ENCODE peak calls at places on chromosomes 5 and 9, in nine cellular contexts. B, W, T, E, M, I, P, J and X are unnamed samples.

GRCh38 chr5:16465544-16466432 is at the start of gene ZNF622:
- DNase-seq in B (peak), W (peak), T (peak), E (peak), M (peak), I (peak), P (peak), J (peak), X (peak)

GRCh38 chr9:88387035-88387732 is 1.1 kb upstream of the SPIN1 start:
- DNase-seq in B (peak), W (no peak), T (no peak), E (peak), M (no peak), I (peak), P (no peak), J (no peak), X (no peak)

GRCh38 chr9:109192732-109193361 is 25.8 kb upstream of the FRRS1L start:
- DNase-seq in B (no peak), W (peak), T (no peak), E (no peak), M (peak), I (no peak), P (no peak), J (no peak), X (no peak)

GRCh38 chr5:119032653-119033052 is 38.2 kb upstream of the DMXL1 start:
- DNase-seq in B (no peak), W (no peak), T (no peak), E (no peak), M (no peak), I (no peak), P (no peak), J (no peak), X (no peak)

GRCh38 chr5:159210306-159210722 is 961 bp upstream of the RNF145 start:
- DNase-seq in B (no peak), W (no peak), T (no peak), E (no peak), M (peak), I (no peak), P (no peak), J (peak), X (no peak)

GRCh38 chr9:132748450-132748849 is 78.2 kb downstream of the GTF3C4 start:
- DNase-seq in B (no peak), W (peak), T (no peak), E (no peak), M (no peak), I (no peak), P (no peak), J (no peak), X (no peak)

GRCh38 chr9:104142799-104143553 is 48.9 kb downstream of the SMC2 start:
- DNase-seq in B (no peak), W (no peak), T (no peak), E (no peak), M (no peak), I (no peak), P (no peak), J (no peak), X (no peak)

GRCh38 chr9:35791321-35791921 is at the start of gene NPR2:
- DNase-seq in B (peak), W (peak), T (no peak), E (peak), M (no peak), I (no peak), P (no peak), J (no peak), X (no peak)

GRCh38 chr5:40675396-40676133 is 4.2 kb upstream of the PTGER4 start:
- DNase-seq in B (no peak), W (no peak), T (no peak), E (no peak), M (peak), I (no peak), P (no peak), J (no peak), X (no peak)

GRCh38 chr9:19926774-19927173 is 137.9 kb upstream of the SLC24A2 start:
- DNase-seq in B (no peak), W (no peak), T (no peak), E (no peak), M (no peak), I (no peak), P (no peak), J (no peak), X (no peak)

GRCh38 chr5:10424124-10424731 is 17.5 kb upstream of the ROPN1L start:
- DNase-seq in B (peak), W (peak), T (no peak), E (no peak), M (peak), I (no peak), P (peak), J (peak), X (peak)

GRCh38 chr5:83632874-83633273 is 87.8 kb downstream of the HAPLN1 start:
- DNase-seq in B (peak), W (peak), T (no peak), E (no peak), M (no peak), I (no peak), P (peak), J (no peak), X (peak)

GRCh38 chr9:133754187-133754586 is 16.0 kb upstream of the SARDH start:
- DNase-seq in B (no peak), W (no peak), T (no peak), E (no peak), M (no peak), I (no peak), P (no peak), J (no peak), X (no peak)

GRCh38 chr9:69122086-69122390 is 52.0 kb upstream of the TJP2 start:
- DNase-seq in B (peak), W (peak), T (no peak), E (peak), M (peak), I (peak), P (peak), J (peak), X (peak)

GRCh38 chr5:74310386-74310785 is 330.1 kb downstream of the ENC1 start:
- DNase-seq in B (peak), W (no peak), T (no peak), E (no peak), M (no peak), I (no peak), P (no peak), J (no peak), X (no peak)

GRCh38 chr9:133706651-133707050 is 31.5 kb downstream of the SARDH start:
- DNase-seq in B (no peak), W (no peak), T (no peak), E (no peak), M (no peak), I (no peak), P (no peak), J (no peak), X (no peak)

GRCh38 chr9:133403766-133404439 is 13.9 kb downstream of the REXO4 start:
- DNase-seq in B (peak), W (peak), T (peak), E (no peak), M (peak), I (peak), P (no peak), J (peak), X (no peak)

GRCh38 chr9:109440797-109441287 is 57.3 kb downstream of the PTPN3 start:
- DNase-seq in B (peak), W (peak), T (peak), E (peak), M (peak), I (no peak), P (peak), J (peak), X (peak)

GRCh38 chr5:77658662-77659061 is 20.1 kb upstream of the OTP start:
- DNase-seq in B (no peak), W (no peak), T (no peak), E (no peak), M (no peak), I (no peak), P (no peak), J (no peak), X (no peak)

GRCh38 chr5:14871084-14871572 is 450 bp downstream of the ANKH start:
- DNase-seq in B (no peak), W (peak), T (no peak), E (peak), M (peak), I (peak), P (no peak), J (peak), X (no peak)

GRCh38 chr5:173745123-173745522 is 128.7 kb upstream of the BOD1 start:
- DNase-seq in B (no peak), W (no peak), T (no peak), E (no peak), M (peak), I (no peak), P (no peak), J (no peak), X (no peak)

GRCh38 chr5:32190094-32190493 is 16.0 kb upstream of the GOLPH3 start:
- DNase-seq in B (peak), W (peak), T (no peak), E (no peak), M (no peak), I (no peak), P (peak), J (no peak), X (no peak)

GRCh38 chr9:98372077-98372812 is 116.8 kb upstream of the TBC1D2 start:
- DNase-seq in B (no peak), W (no peak), T (no peak), E (no peak), M (no peak), I (no peak), P (no peak), J (no peak), X (no peak)

GRCh38 chr9:19533373-19533772 is 124.6 kb downstream of the ACER2 start:
- DNase-seq in B (no peak), W (no peak), T (no peak), E (no peak), M (no peak), I (no peak), P (no peak), J (no peak), X (no peak)

GRCh38 chr5:55965525-55965924 is 29.2 kb downstream of the IL6ST start:
- DNase-seq in B (no peak), W (no peak), T (no peak), E (no peak), M (no peak), I (no peak), P (no peak), J (no peak), X (no peak)

GRCh38 chr5:175847503-175847902 is 23.9 kb upstream of the CPLX2 start:
- DNase-seq in B (no peak), W (peak), T (no peak), E (no peak), M (no peak), I (no peak), P (no peak), J (no peak), X (no peak)

GRCh38 chr9:34158362-34158869 is 20.4 kb upstream of the UBAP1 start:
- DNase-seq in B (peak), W (peak), T (peak), E (no peak), M (no peak), I (peak), P (no peak), J (no peak), X (peak)

GRCh38 chr9:116467740-116468351 is 219.3 kb upstream of the TRIM32 start:
- DNase-seq in B (no peak), W (no peak), T (no peak), E (no peak), M (no peak), I (no peak), P (no peak), J (no peak), X (no peak)

GRCh38 chr5:130189961-130190360 is 285.7 kb downstream of the CHSY3 start:
- DNase-seq in B (no peak), W (no peak), T (no peak), E (no peak), M (no peak), I (no peak), P (no peak), J (no peak), X (no peak)

GRCh38 chr5:95808013-95808685 is 14.4 kb downstream of the GLRX start:
- DNase-seq in B (no peak), W (no peak), T (no peak), E (no peak), M (no peak), I (no peak), P (no peak), J (no peak), X (no peak)

GRCh38 chr9:136504512-136505348 is 21.9 kb upstream of the SEC16A start:
- DNase-seq in B (no peak), W (no peak), T (no peak), E (no peak), M (no peak), I (no peak), P (no peak), J (no peak), X (no peak)